ENCODE peak calls at places on chromosomes 12 and 14, in seven cellular contexts. G is ELR; F is CD8-positive, alpha-beta memory T cell; Y is NCI-H446 treated with DMSO at 0.1 percent for 48 hours; S is NCI-H460; L is B cell; N is RPMI7951. B is an unnamed sample.

GRCh38 chr12:62750941-62751843 is 183.8 kb downstream of the PPM1H start:
- DNase-seq in G (no peak), S (no peak), F (no peak), L (no peak), Y (no peak), N (no peak), B (no peak)

GRCh38 chr14:48398675-48399282 is 723.4 kb upstream of the MDGA2 start:
- DNase-seq in F (no peak), G (peak; percentile 27), S (peak; percentile 1), L (no peak), Y (peak; percentile 39), N (peak; percentile 42), B (peak; percentile 57)

GRCh38 chr12:54419088-54419887 is at the start of gene ITGA5:
- DNase-seq in G (peak; percentile 86), F (no peak), N (peak; percentile 75), Y (no peak), S (peak; percentile 59), L (no peak), B (peak; percentile 68)

GRCh38 chr12:4539167-4539870 is 629 bp downstream of the RAD51AP1 start:
- DNase-seq in F (no peak), S (no peak), Y (no peak), L (no peak), N (no peak), G (peak; percentile 51), B (no peak)

GRCh38 chr12:107513636-107514400 is 171.8 kb upstream of the PWP1 start:
- DNase-seq in N (no peak), G (no peak), F (no peak), L (no peak), S (no peak), Y (no peak), B (no peak)

GRCh38 chr14:55458800-55459577 is 18.6 kb upstream of the TBPL2 start:
- DNase-seq in S (no peak), N (peak; percentile 37), F (no peak), G (peak; percentile 66), L (no peak), Y (no peak), B (peak; percentile 75)

GRCh38 chr14:87824261-87824660 is 168.7 kb downstream of the GALC start:
- DNase-seq in F (no peak), L (no peak), G (no peak), S (no peak), Y (no peak), N (no peak), B (no peak)

GRCh38 chr14:52077261-52077984 is 8.6 kb upstream of the NID2 start:
- DNase-seq in N (no peak), S (no peak), G (peak; percentile 55), F (no peak), Y (no peak), L (no peak), B (no peak)

GRCh38 chr12:118302053-118302452 is 70.7 kb downstream of the TAOK3 start:
- DNase-seq in Y (no peak), S (no peak), F (no peak), G (peak; percentile 89), N (peak; percentile 80), L (no peak), B (peak; percentile 60)

GRCh38 chr14:77601846-77602609 is 14.4 kb downstream of the SPTLC2 start:
- DNase-seq in F (no peak), L (no peak), N (no peak), S (no peak), Y (no peak), G (no peak), B (no peak)

GRCh38 chr12:6963016-6963731 is 7.3 kb downstream of the PHB2 start:
- DNase-seq in S (no peak), N (no peak), Y (no peak), L (no peak), F (no peak), G (no peak), B (peak; percentile 86)

GRCh38 chr12:52832960-52833905 is 878 bp downstream of the KRT79 start:
- DNase-seq in S (no peak), N (no peak), L (no peak), G (no peak), Y (no peak), F (no peak), B (no peak)

GRCh38 chr12:90086281-90086680 is 377.6 kb upstream of the ATP2B1 start:
- DNase-seq in F (no peak), N (no peak), Y (no peak), S (no peak), L (no peak), G (peak; percentile 73), B (no peak)

GRCh38 chr14:44846232-44846824 is 115.4 kb downstream of the KLHL28 start:
- DNase-seq in L (no peak), S (peak; percentile 50), F (peak; percentile 6), Y (peak; percentile 32), N (peak; percentile 35), G (peak; percentile 61), B (no peak)

GRCh38 chr12:113062502-113063395 is 6.2 kb downstream of the DTX1 start:
- DNase-seq in L (peak; percentile 72), S (no peak), G (no peak), F (no peak), Y (no peak), N (no peak), B (no peak)

GRCh38 chr12:62135553-62136200 is 124.5 kb upstream of the USP15 start:
- DNase-seq in N (no peak), Y (no peak), L (no peak), G (no peak), F (no peak), S (no peak), B (peak; percentile 19)

GRCh38 chr12:29741342-29742241 is 42.1 kb downstream of the TMTC1 start:
- DNase-seq in L (no peak), F (no peak), N (peak; percentile 25), Y (no peak), G (no peak), S (peak; percentile 5), B (peak; percentile 90)

GRCh38 chr14:91337699-91338335 is 79.8 kb downstream of the CCDC88C start:
- DNase-seq in S (no peak), G (no peak), Y (no peak), L (no peak), N (no peak), F (no peak), B (no peak)

GRCh38 chr12:14696265-14696741 is at the start of gene GUCY2C:
- DNase-seq in N (peak; percentile 1), S (no peak), L (no peak), Y (no peak), F (no peak), G (no peak), B (no peak)

GRCh38 chr12:78568326-78569020 is 296.1 kb upstream of the SYT1 start:
- DNase-seq in F (no peak), S (peak; percentile 14), N (no peak), L (no peak), G (peak; percentile 52), Y (peak; percentile 47), B (peak; percentile 10)

GRCh38 chr12:115224031-115224430 is 540.1 kb upstream of the TBX3 start:
- DNase-seq in L (no peak), N (no peak), G (peak; percentile 10), S (no peak), F (no peak), Y (no peak), B (no peak)

GRCh38 chr12:977163-977562 is 13.9 kb upstream of the ERC1 start:
- DNase-seq in F (no peak), N (no peak), G (no peak), Y (no peak), S (no peak), L (no peak), B (no peak)

GRCh38 chr12:31245822-31246469 is 80.0 kb downstream of the SINHCAF start:
- DNase-seq in F (no peak), L (no peak), Y (no peak), N (peak; percentile 15), G (peak; percentile 12), S (no peak), B (no peak)

GRCh38 chr14:83779266-83779665 is 1750.7 kb upstream of the FLRT2 start:
- DNase-seq in N (peak; percentile 60), L (no peak), Y (no peak), S (no peak), F (no peak), G (peak; percentile 61), B (peak; percentile 24)

GRCh38 chr14:20973501-20973900 is 16.3 kb upstream of the METTL17 start:
- DNase-seq in S (no peak), L (no peak), G (no peak), F (no peak), Y (no peak), N (no peak), B (no peak)

GRCh38 chr12:65739606-65740005 is 84.7 kb upstream of the HMGA2 start:
- DNase-seq in Y (no peak), F (no peak), N (no peak), S (no peak), G (no peak), L (no peak), B (no peak)

GRCh38 chr12:6241495-6241894 is 41.3 kb downstream of the CD9 start:
- DNase-seq in Y (no peak), F (no peak), N (no peak), L (no peak), G (no peak), S (no peak), B (no peak)

GRCh38 chr12:132424118-132424438 is 65.9 kb upstream of the FBRSL1 start:
- DNase-seq in S (no peak), N (no peak), L (no peak), G (no peak), Y (no peak), F (no peak), B (no peak)

GRCh38 chr12:6635375-6635855 is 344 bp downstream of the LPAR5 start:
- DNase-seq in Y (no peak), S (no peak), N (no peak), G (no peak), L (peak; percentile 95), F (peak; percentile 45), B (no peak)

GRCh38 chr12:116620085-116620734 is 61.0 kb downstream of the MAP1LC3B2 start:
- DNase-seq in G (no peak), F (no peak), L (no peak), Y (no peak), N (no peak), S (no peak), B (no peak)

GRCh38 chr12:69405466-69405865 is 45.9 kb downstream of the YEATS4 start:
- DNase-seq in L (no peak), G (peak; percentile 95), N (peak; percentile 94), F (no peak), Y (no peak), S (peak; percentile 78), B (peak; percentile 91)